ENCODE peak calls at places on chromosome X, in seven cellular contexts. J is H9; Q is uterus; N is effector memory CD4-positive, alpha-beta T cell; Z is PC-3; T is psoas muscle; W is tibial artery. G is an unnamed sample.

GRCh38 chrX:150459168-150459567 is 96.1 kb downstream of the MAMLD1 start:
- DNase-seq in N (no peak), T (no peak), J (no peak), Q (no peak), Z (no peak), W (no peak), G (no peak)

GRCh38 chrX:78659955-78660354 is 827 bp upstream of the RTL3 start:
- DNase-seq in N (no peak), Z (no peak), T (no peak), W (no peak), J (no peak), Q (no peak), G (no peak)

GRCh38 chrX:13008851-13009250 is 33.9 kb downstream of the TMSB4X start:
- DNase-seq in T (no peak), Z (no peak), W (no peak), J (no peak), N (no peak), Q (no peak), G (no peak)

GRCh38 chrX:132331532-132331931 is 112.3 kb upstream of the RAP2C start:
- DNase-seq in Z (no peak), N (no peak), T (no peak), J (no peak), Q (no peak), W (no peak), G (no peak)

GRCh38 chrX:130105226-130105625 is 5.1 kb downstream of the ELF4 start:
- DNase-seq in T (no peak), J (no peak), Z (no peak), N (no peak), Q (no peak), W (no peak), G (no peak)

GRCh38 chrX:71111141-71111843 is at the start of gene IL2RG:
- DNase-seq in T (no peak), N (peak), Z (peak), J (no peak), W (no peak), Q (no peak), G (peak)

GRCh38 chrX:48487362-48487785 is 11.4 kb downstream of the FTSJ1 start:
- DNase-seq in Q (no peak), Z (peak), N (no peak), J (no peak), T (no peak), W (no peak), G (no peak)

GRCh38 chrX:72309297-72310071 is 3.8 kb upstream of the CITED1 start:
- DNase-seq in T (no peak), Q (no peak), W (no peak), Z (no peak), J (no peak), N (no peak), G (no peak)

GRCh38 chrX:96971812-96972211 is 88.1 kb downstream of the RPA4 start:
- DNase-seq in J (peak), W (no peak), T (no peak), Q (no peak), N (no peak), Z (no peak), G (no peak)

GRCh38 chrX:54397113-54397512 is 39.3 kb upstream of the WNK3 start:
- DNase-seq in Z (no peak), N (no peak), T (no peak), Q (no peak), J (no peak), W (no peak), G (no peak)

GRCh38 chrX:71252221-71252620 is 1.7 kb downstream of the ZMYM3 start:
- DNase-seq in N (no peak), J (no peak), Q (no peak), Z (no peak), T (no peak), W (no peak), G (no peak)

GRCh38 chrX:10597871-10598270 is 22.5 kb downstream of the MID1 start:
- DNase-seq in N (no peak), Q (no peak), Z (peak), T (no peak), J (no peak), W (no peak), G (no peak)

GRCh38 chrX:73563740-73564073 is 710 bp downstream of the CHIC1 start:
- DNase-seq in T (no peak), N (no peak), W (no peak), Z (no peak), Q (no peak), J (no peak), G (peak)

GRCh38 chrX:21655901-21656586 is 2.1 kb downstream of the KLHL34 start:
- DNase-seq in J (no peak), W (no peak), Q (no peak), N (no peak), Z (no peak), T (peak), G (no peak)

GRCh38 chrX:72021975-72022374 is 109.7 kb downstream of the RTL5 start:
- DNase-seq in Q (no peak), W (no peak), Z (peak), N (no peak), T (no peak), J (peak), G (no peak)

GRCh38 chrX:24153175-24153795 is 3.8 kb downstream of the ZFX start:
- DNase-seq in W (no peak), T (no peak), J (peak), Q (no peak), N (peak), Z (no peak), G (no peak)

GRCh38 chrX:44080083-44080482 is 106.9 kb upstream of the NDP start:
- DNase-seq in W (no peak), N (no peak), Z (no peak), J (no peak), Q (no peak), T (no peak), G (no peak)

DNA sequence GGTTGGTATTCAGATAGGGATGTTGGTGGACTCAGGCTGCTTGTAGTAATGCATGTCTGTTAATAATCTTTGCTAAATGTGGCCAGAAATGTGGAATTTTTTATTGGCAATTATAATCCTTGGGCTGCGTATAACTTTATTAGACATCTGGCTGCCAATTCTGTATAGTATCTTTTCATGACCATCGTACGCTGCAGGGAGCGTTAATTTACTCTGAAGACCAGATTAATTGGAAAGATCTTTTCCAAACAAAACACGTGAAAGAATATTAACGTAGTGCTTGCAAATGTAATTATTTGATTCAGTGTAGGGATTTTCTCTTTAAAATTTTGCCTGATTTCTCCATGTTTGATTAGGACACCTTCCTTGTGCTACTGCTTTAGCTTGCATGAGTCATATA is 38.8 kb upstream of the FTHL17 start:
- DNase-seq in J (no peak), Q (no peak), W (no peak), N (no peak), T (no peak), Z (no peak), G (no peak)
- H3K27ac ChIP-seq in J (no peak), Q (no peak), W (no peak), N (no peak), T (no peak), Z (no peak), G (no peak)

DNA sequence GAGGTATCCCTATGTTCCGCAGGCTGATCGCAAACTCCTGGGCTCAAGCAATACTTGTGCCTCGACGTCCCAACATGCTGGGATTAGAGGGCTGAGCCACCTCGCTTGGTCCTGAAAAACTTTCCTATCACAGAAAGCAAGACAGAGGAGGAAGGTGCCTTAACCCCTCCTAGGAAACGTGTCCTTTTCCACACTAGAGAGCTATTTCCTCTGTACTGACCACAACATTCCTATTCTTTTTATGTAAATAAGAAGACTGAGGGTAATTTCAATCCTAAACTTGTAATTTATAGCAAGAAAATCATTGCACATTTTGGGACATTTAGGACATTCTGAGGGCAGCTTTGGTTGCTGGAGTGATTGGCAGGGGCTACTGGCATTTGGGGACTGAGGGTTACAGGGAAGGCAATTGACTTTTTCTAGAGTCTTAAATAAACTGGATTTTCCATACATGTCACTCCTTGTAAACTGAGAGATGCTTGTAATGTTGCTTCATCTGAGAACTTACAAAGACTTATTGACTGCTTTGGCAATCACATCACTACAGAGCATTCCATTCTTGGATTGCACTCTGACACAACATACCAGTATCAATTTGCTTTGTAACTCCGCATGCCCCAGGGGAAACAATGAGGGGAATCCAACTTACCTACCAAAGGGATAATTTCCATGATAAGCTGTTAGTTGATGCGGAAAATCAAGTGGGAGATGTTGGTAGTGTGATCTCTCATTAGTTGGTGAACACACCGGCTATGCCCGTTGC is 15.6 kb downstream of the XAGE3 start:
- DNase-seq in N (no peak), J (no peak), Q (no peak), T (no peak), W (no peak), Z (peak), G (no peak)
- H3K27ac ChIP-seq in N (no peak), J (no peak), Q (no peak), T (no peak), W (no peak), Z (no peak), G (no peak)

DNA sequence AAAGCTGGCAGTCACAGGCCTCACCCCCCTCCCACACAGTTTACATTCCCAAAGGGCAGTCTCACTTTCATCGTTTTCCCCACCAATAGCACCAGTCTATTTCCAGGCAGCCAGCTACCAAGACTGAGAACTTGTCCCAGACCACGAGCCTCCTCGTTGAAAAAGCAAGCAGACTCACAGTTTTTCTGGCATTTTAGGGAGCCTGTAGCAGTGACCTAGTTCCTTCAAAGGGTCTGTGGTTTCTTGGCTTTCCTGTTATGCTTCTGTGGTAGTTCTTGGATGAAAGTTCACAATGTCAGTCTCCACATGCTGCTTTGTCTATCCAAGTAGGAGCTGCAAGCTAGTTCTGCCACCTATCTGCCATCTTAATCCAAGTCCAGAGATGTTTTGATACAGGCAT is 151.6 kb upstream of the ZC4H2 start:
- DNase-seq in J (no peak), N (no peak), W (no peak), Z (no peak), T (no peak), Q (no peak), G (no peak)
- H3K27ac ChIP-seq in J (no peak), N (no peak), W (no peak), Z (no peak), T (no peak), Q (no peak), G (no peak)

DNA sequence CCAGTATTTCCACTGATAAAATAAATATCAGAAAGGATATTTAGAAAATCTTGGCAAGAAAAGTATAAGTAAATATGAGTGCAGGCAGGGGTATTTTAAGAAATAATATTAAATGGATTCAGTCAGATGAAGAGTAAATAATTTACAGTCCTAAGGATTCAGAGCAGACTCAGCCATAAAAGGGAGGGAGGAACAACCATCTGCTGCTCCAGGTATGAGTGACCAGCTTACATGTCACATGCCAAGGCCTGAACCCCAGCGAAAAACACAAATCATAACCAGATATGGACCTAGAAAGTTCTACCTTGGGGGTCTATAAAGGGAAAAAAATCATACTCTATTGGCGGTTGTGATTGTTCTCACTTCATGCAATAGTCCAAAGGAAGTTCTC is 166.8 kb downstream of the COL4A6 start:
- DNase-seq in J (no peak), Q (peak), N (no peak), W (no peak), T (no peak), Z (no peak), G (no peak)
- H3K27ac ChIP-seq in J (no peak), Q (peak), N (no peak), W (no peak), T (no peak), Z (no peak), G (no peak)

GRCh38 chrX:38320819-38321218 is 6.5 kb downstream of the RPGR start:
- DNase-seq in Q (no peak), T (no peak), W (no peak), N (no peak), J (no peak), Z (no peak), G (no peak)
- H3K27ac ChIP-seq in Q (no peak), T (no peak), W (no peak), N (no peak), J (no peak), Z (no peak), G (no peak)

DNA sequence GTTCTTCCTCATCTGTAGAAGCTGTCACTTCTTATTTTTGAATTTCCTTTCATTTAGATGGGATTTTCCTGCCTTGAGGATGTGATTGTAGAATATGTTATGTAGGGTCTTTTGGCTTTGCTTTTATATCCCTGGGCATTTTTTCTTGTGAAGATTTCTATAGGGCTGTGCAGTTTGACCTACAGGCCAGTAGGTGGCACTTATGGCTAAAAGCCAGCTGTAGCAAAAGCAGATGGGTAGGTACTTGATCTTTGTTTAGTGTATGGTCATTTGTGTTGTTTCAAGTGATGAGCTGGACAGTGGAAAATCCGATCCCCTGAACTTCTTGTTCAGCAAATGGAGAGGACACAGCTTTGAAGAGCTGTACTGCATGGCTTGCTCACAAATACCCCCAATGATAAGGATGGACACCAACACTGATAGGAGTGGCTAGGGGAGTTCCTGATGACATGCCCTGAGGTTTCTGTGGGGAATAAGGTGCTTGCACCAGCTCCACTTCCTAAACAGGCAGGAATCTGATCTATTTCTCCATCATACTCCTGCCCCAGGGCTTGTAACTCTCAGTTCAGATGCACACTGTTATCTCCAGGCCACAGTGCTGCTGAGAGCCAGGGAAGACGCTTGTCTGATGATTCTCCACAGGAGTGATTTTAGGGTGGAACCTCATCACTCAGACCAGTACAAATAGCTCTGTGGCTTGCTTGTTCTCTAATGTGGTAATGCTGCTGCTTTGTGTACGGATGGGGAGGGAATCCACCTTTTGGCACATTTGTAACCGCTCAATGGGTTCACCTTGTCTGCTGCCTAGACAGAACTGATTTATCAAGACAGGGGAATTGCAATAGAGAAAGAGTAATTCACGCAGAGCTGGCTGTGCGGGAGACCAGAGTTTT is 417.1 kb upstream of the MAGEB16 start:
- DNase-seq in N (no peak), J (no peak), W (no peak), T (no peak), Z (peak), Q (no peak), G (no peak)
- H3K27ac ChIP-seq in N (no peak), J (no peak), W (no peak), T (no peak), Z (no peak), Q (no peak), G (no peak)

GRCh38 chrX:136065044-136065671 is 79.9 kb downstream of the SLC9A6 start:
- DNase-seq in J (no peak), Q (peak), Z (peak), N (no peak), W (peak), T (peak), G (peak)
- H3K27ac ChIP-seq in J (no peak), Q (peak), Z (peak), N (peak), W (peak), T (peak), G (peak)

GRCh38 chrX:18666614-18667013 is 5.3 kb downstream of the RS1 start:
- DNase-seq in J (no peak), T (no peak), W (no peak), Z (no peak), Q (no peak), N (no peak), G (no peak)
- H3K27ac ChIP-seq in J (no peak), T (no peak), W (no peak), Z (no peak), Q (no peak), N (no peak), G (no peak)